ENCODE peak calls at places on chromosomes 1 and 21, in seven cellular contexts. One of them, this sample, is unnamed.

GRCh38 chr1:245682638-245683376 is 528.0 kb downstream of the KIF26B start:
- DNase-seq in activated B cell treated with CpG ODN at 0.5 μM for 24 hours: no peak
- DNase-seq in GM13977: no peak
- DNase-seq in colonic mucosa: no peak
- DNase-seq in prostate gland: no peak
- DNase-seq in glutamatergic neuron: no peak
- DNase-seq in progenitor cell of endocrine pancreas: no peak
- DNase-seq in this sample: no peak

GRCh38 chr1:83996621-83997020 is 2.3 kb downstream of the TTLL7 start:
- DNase-seq in GM13977: no peak
- DNase-seq in prostate gland: no peak
- DNase-seq in activated B cell treated with CpG ODN at 0.5 μM for 24 hours: no peak
- DNase-seq in colonic mucosa: no peak
- DNase-seq in glutamatergic neuron: no peak
- DNase-seq in progenitor cell of endocrine pancreas: no peak
- DNase-seq in this sample: no peak

GRCh38 chr1:23889074-23889473 is 21.0 kb upstream of the FUCA1 start:
- DNase-seq in glutamatergic neuron: no peak
- DNase-seq in activated B cell treated with CpG ODN at 0.5 μM for 24 hours: peak; percentile 31
- DNase-seq in prostate gland: no peak
- DNase-seq in GM13977: no peak
- DNase-seq in progenitor cell of endocrine pancreas: no peak
- DNase-seq in colonic mucosa: no peak
- DNase-seq in this sample: no peak

GRCh38 chr1:223771814-223772770 is 59.8 kb downstream of the CAPN2 start:
- DNase-seq in GM13977: no peak
- DNase-seq in activated B cell treated with CpG ODN at 0.5 μM for 24 hours: no peak
- DNase-seq in prostate gland: no peak
- DNase-seq in progenitor cell of endocrine pancreas: no peak
- DNase-seq in colonic mucosa: peak; percentile 53
- DNase-seq in glutamatergic neuron: no peak
- DNase-seq in this sample: peak; percentile 61

GRCh38 chr1:167659440-167659839 is 29.4 kb downstream of the RCSD1 start:
- DNase-seq in colonic mucosa: no peak
- DNase-seq in GM13977: no peak
- DNase-seq in prostate gland: no peak
- DNase-seq in progenitor cell of endocrine pancreas: no peak
- DNase-seq in glutamatergic neuron: no peak
- DNase-seq in activated B cell treated with CpG ODN at 0.5 μM for 24 hours: no peak
- DNase-seq in this sample: no peak

GRCh38 chr1:209622841-209623829 is 29.1 kb downstream of the LAMB3 start:
- DNase-seq in glutamatergic neuron: no peak
- DNase-seq in colonic mucosa: no peak
- DNase-seq in activated B cell treated with CpG ODN at 0.5 μM for 24 hours: no peak
- DNase-seq in GM13977: no peak
- DNase-seq in prostate gland: no peak
- DNase-seq in progenitor cell of endocrine pancreas: no peak
- DNase-seq in this sample: no peak

GRCh38 chr1:234611153-234611798 is 1.3 kb upstream of the IRF2BP2 start:
- DNase-seq in activated B cell treated with CpG ODN at 0.5 μM for 24 hours: no peak
- DNase-seq in GM13977: peak; percentile 79
- DNase-seq in progenitor cell of endocrine pancreas: no peak
- DNase-seq in prostate gland: peak; percentile 73
- DNase-seq in glutamatergic neuron: no peak
- DNase-seq in colonic mucosa: peak; percentile 83
- DNase-seq in this sample: no peak

GRCh38 chr1:181044449-181044966 is 10.7 kb downstream of the MR1 start:
- DNase-seq in glutamatergic neuron: no peak
- DNase-seq in prostate gland: peak; percentile 67
- DNase-seq in GM13977: peak; percentile 72
- DNase-seq in progenitor cell of endocrine pancreas: no peak
- DNase-seq in activated B cell treated with CpG ODN at 0.5 μM for 24 hours: no peak
- DNase-seq in colonic mucosa: peak; percentile 71
- DNase-seq in this sample: no peak

GRCh38 chr21:21675601-21676000 is 677.4 kb downstream of the NCAM2 start:
- DNase-seq in activated B cell treated with CpG ODN at 0.5 μM for 24 hours: no peak
- DNase-seq in progenitor cell of endocrine pancreas: no peak
- DNase-seq in glutamatergic neuron: no peak
- DNase-seq in GM13977: no peak
- DNase-seq in colonic mucosa: no peak
- DNase-seq in prostate gland: no peak
- DNase-seq in this sample: no peak

GRCh38 chr1:16199700-16200099 is 12.8 kb downstream of the ARHGEF19 start:
- DNase-seq in prostate gland: no peak
- DNase-seq in glutamatergic neuron: no peak
- DNase-seq in colonic mucosa: no peak
- DNase-seq in GM13977: no peak
- DNase-seq in progenitor cell of endocrine pancreas: no peak
- DNase-seq in activated B cell treated with CpG ODN at 0.5 μM for 24 hours: no peak
- DNase-seq in this sample: no peak

GRCh38 chr1:173603056-173603591 is at the start of gene SLC9C2:
- DNase-seq in activated B cell treated with CpG ODN at 0.5 μM for 24 hours: no peak
- DNase-seq in glutamatergic neuron: no peak
- DNase-seq in GM13977: no peak
- DNase-seq in prostate gland: no peak
- DNase-seq in colonic mucosa: no peak
- DNase-seq in progenitor cell of endocrine pancreas: no peak
- DNase-seq in this sample: no peak

GRCh38 chr1:14939527-14940284 is 213.8 kb upstream of the TMEM51 start:
- DNase-seq in activated B cell treated with CpG ODN at 0.5 μM for 24 hours: no peak
- DNase-seq in GM13977: no peak
- DNase-seq in colonic mucosa: no peak
- DNase-seq in glutamatergic neuron: no peak
- DNase-seq in prostate gland: no peak
- DNase-seq in progenitor cell of endocrine pancreas: no peak
- DNase-seq in this sample: no peak

GRCh38 chr1:67135354-67135753 is 584 bp upstream of the C1orf141 start:
- DNase-seq in activated B cell treated with CpG ODN at 0.5 μM for 24 hours: no peak
- DNase-seq in prostate gland: no peak
- DNase-seq in colonic mucosa: no peak
- DNase-seq in progenitor cell of endocrine pancreas: no peak
- DNase-seq in glutamatergic neuron: no peak
- DNase-seq in GM13977: no peak
- DNase-seq in this sample: no peak

GRCh38 chr1:117821782-117822447 is 107.5 kb downstream of the GDAP2 start:
- DNase-seq in colonic mucosa: no peak
- DNase-seq in glutamatergic neuron: no peak
- DNase-seq in GM13977: no peak
- DNase-seq in prostate gland: peak; percentile 28
- DNase-seq in activated B cell treated with CpG ODN at 0.5 μM for 24 hours: no peak
- DNase-seq in progenitor cell of endocrine pancreas: no peak
- DNase-seq in this sample: no peak

GRCh38 chr21:45990741-45991605 is 9.4 kb downstream of the COL6A1 start:
- DNase-seq in progenitor cell of endocrine pancreas: no peak
- DNase-seq in activated B cell treated with CpG ODN at 0.5 μM for 24 hours: peak; percentile 4
- DNase-seq in GM13977: no peak
- DNase-seq in prostate gland: no peak
- DNase-seq in colonic mucosa: peak; percentile 12
- DNase-seq in glutamatergic neuron: peak; percentile 16
- DNase-seq in this sample: peak; percentile 2

GRCh38 chr1:22176258-22176657 is 33.4 kb upstream of the WNT4 start:
- DNase-seq in activated B cell treated with CpG ODN at 0.5 μM for 24 hours: peak; percentile 31
- DNase-seq in progenitor cell of endocrine pancreas: no peak
- DNase-seq in colonic mucosa: no peak
- DNase-seq in GM13977: peak; percentile 83
- DNase-seq in prostate gland: no peak
- DNase-seq in glutamatergic neuron: no peak
- DNase-seq in this sample: no peak

GRCh38 chr1:5706239-5706638 is 286.0 kb downstream of the NPHP4 start:
- DNase-seq in activated B cell treated with CpG ODN at 0.5 μM for 24 hours: no peak
- DNase-seq in prostate gland: no peak
- DNase-seq in colonic mucosa: no peak
- DNase-seq in GM13977: no peak
- DNase-seq in progenitor cell of endocrine pancreas: no peak
- DNase-seq in glutamatergic neuron: no peak
- DNase-seq in this sample: no peak

GRCh38 chr1:5704785-5705514 is 287.3 kb downstream of the NPHP4 start:
- DNase-seq in colonic mucosa: no peak
- DNase-seq in activated B cell treated with CpG ODN at 0.5 μM for 24 hours: no peak
- DNase-seq in GM13977: no peak
- DNase-seq in prostate gland: no peak
- DNase-seq in glutamatergic neuron: no peak
- DNase-seq in progenitor cell of endocrine pancreas: no peak
- DNase-seq in this sample: no peak

GRCh38 chr1:5705751-5706150 is 286.5 kb downstream of the NPHP4 start:
- DNase-seq in progenitor cell of endocrine pancreas: no peak
- DNase-seq in activated B cell treated with CpG ODN at 0.5 μM for 24 hours: no peak
- DNase-seq in GM13977: no peak
- DNase-seq in prostate gland: no peak
- DNase-seq in colonic mucosa: no peak
- DNase-seq in glutamatergic neuron: no peak
- DNase-seq in this sample: no peak

DNA sequence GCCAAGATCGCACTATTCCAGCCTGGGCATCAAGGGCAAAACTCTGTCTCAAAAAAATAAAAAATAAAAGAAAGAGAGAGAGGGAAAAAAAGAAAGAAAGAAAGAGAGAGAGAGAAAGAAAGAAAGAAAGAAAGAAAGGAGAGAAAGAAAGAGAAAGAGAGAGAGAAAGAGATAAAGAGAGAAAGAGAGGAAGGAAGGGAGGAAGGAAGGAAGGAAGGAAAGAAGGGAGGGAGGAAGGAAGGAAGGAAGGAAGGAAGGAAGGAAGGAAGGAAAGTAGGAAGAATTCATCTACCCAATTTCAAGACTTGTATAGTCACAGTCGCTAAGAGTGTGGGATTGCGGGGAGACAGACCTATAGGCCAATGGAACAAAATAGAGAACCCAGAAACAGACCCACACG is 290.6 kb downstream of the NPHP4 start:
- DNase-seq in activated B cell treated with CpG ODN at 0.5 μM for 24 hours: no peak
- DNase-seq in glutamatergic neuron: no peak
- DNase-seq in progenitor cell of endocrine pancreas: no peak
- DNase-seq in colonic mucosa: no peak
- DNase-seq in prostate gland: no peak
- DNase-seq in GM13977: no peak
- DNase-seq in this sample: no peak
- TF ChIP-seq CTCF in activated B cell treated with CpG ODN at 0.5 μM for 24 hours: no peak
- TF ChIP-seq CTCF in glutamatergic neuron: no peak
- TF ChIP-seq CTCF in progenitor cell of endocrine pancreas: no peak
- TF ChIP-seq CTCF in colonic mucosa: no peak
- TF ChIP-seq CTCF in prostate gland: no peak
- TF ChIP-seq CTCF in GM13977: no peak
- TF ChIP-seq CTCF in this sample: no peak

DNA sequence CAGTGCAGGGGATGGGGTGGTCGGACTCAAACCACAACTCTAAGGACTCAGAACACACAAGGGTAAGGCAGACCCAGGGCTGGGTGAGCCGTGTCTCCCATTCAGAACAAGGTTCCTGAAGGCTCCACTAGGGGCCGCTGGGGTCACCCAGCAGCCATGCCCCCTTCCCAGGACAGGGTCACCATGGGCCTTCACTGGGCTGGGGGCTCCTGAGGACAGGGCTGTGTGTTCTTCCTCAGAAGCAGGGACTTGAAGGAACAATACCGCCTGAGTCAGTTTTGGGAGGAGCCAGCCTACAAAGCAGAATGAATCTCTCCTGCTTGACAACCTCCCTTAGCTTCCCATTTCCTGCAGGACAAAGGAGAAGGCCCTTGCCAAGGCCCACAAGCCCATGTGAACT is 15.4 kb downstream of the RIMS3 start:
- DNase-seq in activated B cell treated with CpG ODN at 0.5 μM for 24 hours: no peak
- DNase-seq in glutamatergic neuron: peak; percentile 49
- DNase-seq in progenitor cell of endocrine pancreas: no peak
- DNase-seq in colonic mucosa: no peak
- DNase-seq in prostate gland: no peak
- DNase-seq in GM13977: no peak
- DNase-seq in this sample: peak; percentile 51
- TF ChIP-seq CTCF in activated B cell treated with CpG ODN at 0.5 μM for 24 hours: no peak
- TF ChIP-seq CTCF in glutamatergic neuron: peak; percentile 42
- TF ChIP-seq CTCF in progenitor cell of endocrine pancreas: peak; percentile 51
- TF ChIP-seq CTCF in colonic mucosa: no peak
- TF ChIP-seq CTCF in prostate gland: no peak
- TF ChIP-seq CTCF in GM13977: peak; percentile 54
- TF ChIP-seq CTCF in this sample: peak; percentile 31

GRCh38 chr1:71170925-71171324 is 90.1 kb upstream of the ZRANB2 start:
- DNase-seq in progenitor cell of endocrine pancreas: no peak
- DNase-seq in colonic mucosa: no peak
- DNase-seq in GM13977: no peak
- DNase-seq in activated B cell treated with CpG ODN at 0.5 μM for 24 hours: no peak
- DNase-seq in prostate gland: no peak
- DNase-seq in glutamatergic neuron: no peak
- DNase-seq in this sample: no peak
- TF ChIP-seq CTCF in progenitor cell of endocrine pancreas: no peak
- TF ChIP-seq CTCF in colonic mucosa: no peak
- TF ChIP-seq CTCF in GM13977: no peak
- TF ChIP-seq CTCF in activated B cell treated with CpG ODN at 0.5 μM for 24 hours: no peak
- TF ChIP-seq CTCF in prostate gland: no peak
- TF ChIP-seq CTCF in glutamatergic neuron: no peak
- TF ChIP-seq CTCF in this sample: no peak

GRCh38 chr1:25611843-25612242 is 4.7 kb upstream of the MAN1C1 start:
- DNase-seq in GM13977: no peak
- DNase-seq in progenitor cell of endocrine pancreas: no peak
- DNase-seq in colonic mucosa: no peak
- DNase-seq in prostate gland: no peak
- DNase-seq in activated B cell treated with CpG ODN at 0.5 μM for 24 hours: no peak
- DNase-seq in glutamatergic neuron: no peak
- DNase-seq in this sample: no peak

GRCh38 chr1:25609921-25610320 is 6.7 kb upstream of the MAN1C1 start:
- DNase-seq in progenitor cell of endocrine pancreas: no peak
- DNase-seq in colonic mucosa: no peak
- DNase-seq in prostate gland: no peak
- DNase-seq in activated B cell treated with CpG ODN at 0.5 μM for 24 hours: no peak
- DNase-seq in GM13977: no peak
- DNase-seq in glutamatergic neuron: no peak
- DNase-seq in this sample: no peak

GRCh38 chr1:25612421-25612820 is 4.2 kb upstream of the MAN1C1 start:
- DNase-seq in prostate gland: no peak
- DNase-seq in progenitor cell of endocrine pancreas: no peak
- DNase-seq in glutamatergic neuron: no peak
- DNase-seq in colonic mucosa: no peak
- DNase-seq in activated B cell treated with CpG ODN at 0.5 μM for 24 hours: no peak
- DNase-seq in GM13977: no peak
- DNase-seq in this sample: no peak

GRCh38 chr1:25613091-25613490 is 3.5 kb upstream of the MAN1C1 start:
- DNase-seq in activated B cell treated with CpG ODN at 0.5 μM for 24 hours: no peak
- DNase-seq in colonic mucosa: no peak
- DNase-seq in glutamatergic neuron: no peak
- DNase-seq in progenitor cell of endocrine pancreas: no peak
- DNase-seq in prostate gland: no peak
- DNase-seq in GM13977: no peak
- DNase-seq in this sample: no peak

DNA sequence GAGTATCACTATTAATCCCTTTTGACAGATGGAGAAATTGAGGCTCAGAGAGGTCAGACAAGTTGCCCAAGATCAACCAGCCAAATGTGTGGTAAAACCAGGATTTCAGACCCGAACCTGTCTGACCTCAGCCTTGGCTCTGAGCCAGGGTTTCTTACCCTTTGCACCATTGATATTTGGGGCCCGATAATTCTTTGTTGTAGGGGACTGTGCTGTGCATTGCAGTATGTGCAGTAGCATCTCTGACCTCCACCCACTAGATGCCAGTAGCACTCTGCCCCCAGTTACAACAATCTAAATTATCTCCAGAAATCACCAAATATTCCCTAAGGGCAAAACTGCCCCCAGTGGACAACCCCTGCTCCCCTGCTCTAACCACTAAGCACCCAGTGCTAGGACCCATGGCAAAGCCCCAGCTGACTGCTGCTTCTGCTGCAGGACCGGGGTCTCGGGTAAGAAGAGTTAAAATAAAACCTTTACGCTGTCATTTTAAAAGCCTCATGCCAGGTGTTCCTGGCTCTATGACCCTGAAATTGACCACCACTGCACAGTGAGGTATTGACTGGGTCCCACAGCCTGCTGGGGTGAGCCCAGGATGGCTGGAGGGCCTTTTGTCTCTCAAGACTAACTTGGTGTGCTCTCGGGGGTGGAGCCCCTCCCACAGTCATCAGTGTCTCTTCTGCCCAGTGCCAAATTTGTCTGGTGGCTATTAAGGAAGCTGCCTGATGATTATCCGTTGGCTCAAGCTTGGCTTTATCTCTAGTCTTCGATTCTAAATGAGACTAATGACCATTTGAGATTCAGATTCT is 5.6 kb upstream of the MAN1C1 start:
- DNase-seq in colonic mucosa: no peak
- DNase-seq in GM13977: no peak
- DNase-seq in activated B cell treated with CpG ODN at 0.5 μM for 24 hours: no peak
- DNase-seq in glutamatergic neuron: no peak
- DNase-seq in prostate gland: no peak
- DNase-seq in progenitor cell of endocrine pancreas: no peak
- DNase-seq in this sample: no peak
- TF ChIP-seq CTCF in colonic mucosa: no peak
- TF ChIP-seq CTCF in GM13977: peak; percentile 24
- TF ChIP-seq CTCF in activated B cell treated with CpG ODN at 0.5 μM for 24 hours: no peak
- TF ChIP-seq CTCF in glutamatergic neuron: no peak
- TF ChIP-seq CTCF in prostate gland: peak; percentile 22
- TF ChIP-seq CTCF in progenitor cell of endocrine pancreas: no peak
- TF ChIP-seq CTCF in this sample: no peak

This sample was measured in endothelial cell.